ENCODE peak calls at places on chromosomes 5 and 9, in seven cellular contexts. X, Q, V, U, L, M and T are unnamed samples.

GRCh38 chr5:38184627-38185026 is 73.7 kb upstream of the EGFLAM start:
- DNase-seq in X (no peak), Q (no peak), V (no peak), U (no peak), L (no peak), M (no peak), T (no peak)

GRCh38 chr5:180283026-180283615 is 8.8 kb downstream of the MAPK9 start:
- DNase-seq in X (no peak), Q (no peak), V (no peak), U (no peak), L (no peak), M (no peak), T (no peak)

GRCh38 chr5:157855404-157855994 is 3.4 kb downstream of the CLINT1 start:
- DNase-seq in X (peak), Q (peak), V (peak), U (peak), L (no peak), M (peak), T (no peak)

GRCh38 chr9:122122468-122122867 is 29.4 kb upstream of the TTLL11 start:
- DNase-seq in X (no peak), Q (no peak), V (no peak), U (no peak), L (no peak), M (peak), T (no peak)

GRCh38 chr5:36272136-36272665 is 29.5 kb downstream of the RANBP3L start:
- DNase-seq in X (no peak), Q (no peak), V (no peak), U (no peak), L (no peak), M (no peak), T (no peak)

GRCh38 chr9:18786196-18786595 is 246.8 kb downstream of the SAXO1 start:
- DNase-seq in X (no peak), Q (no peak), V (no peak), U (no peak), L (no peak), M (no peak), T (no peak)

GRCh38 chr5:124649548-124650501 is 96.6 kb downstream of the ZNF608 start:
- DNase-seq in X (peak), Q (no peak), V (peak), U (peak), L (peak), M (peak), T (peak)

GRCh38 chr5:69414885-69415583 is at the start of gene MARVELD2:
- DNase-seq in X (no peak), Q (peak), V (no peak), U (peak), L (peak), M (peak), T (peak)

GRCh38 chr5:96790851-96791513 is 16.8 kb downstream of the ERAP1 start:
- DNase-seq in X (no peak), Q (peak), V (no peak), U (no peak), L (no peak), M (no peak), T (no peak)

GRCh38 chr5:133147411-133147810 is 95.6 kb downstream of the HSPA4 start:
- DNase-seq in X (no peak), Q (no peak), V (no peak), U (no peak), L (no peak), M (no peak), T (no peak)

GRCh38 chr9:7967093-7967827 is 167.7 kb upstream of the DMAC1 start:
- DNase-seq in X (no peak), Q (no peak), V (no peak), U (no peak), L (no peak), M (no peak), T (no peak)

GRCh38 chr5:73493421-73493820 is 4.8 kb upstream of the BTF3 start:
- DNase-seq in X (no peak), Q (no peak), V (no peak), U (no peak), L (no peak), M (no peak), T (no peak)

GRCh38 chr5:142846402-142846801 is 76.2 kb downstream of the ARHGAP26 start:
- DNase-seq in X (no peak), Q (no peak), V (no peak), U (no peak), L (no peak), M (no peak), T (no peak)

GRCh38 chr9:126620478-126620877 is 6.8 kb downstream of the LMX1B start:
- DNase-seq in X (no peak), Q (no peak), V (no peak), U (no peak), L (no peak), M (no peak), T (no peak)

GRCh38 chr9:80320916-80321315 is 749.2 kb downstream of the TLE4 start:
- DNase-seq in X (no peak), Q (no peak), V (no peak), U (no peak), L (no peak), M (no peak), T (no peak)

GRCh38 chr5:137734962-137735530 is 843 bp downstream of the KLHL3 start:
- DNase-seq in X (no peak), Q (peak), V (no peak), U (peak), L (no peak), M (no peak), T (no peak)

GRCh38 chr9:21709464-21710058 is 92.9 kb upstream of the MTAP start:
- DNase-seq in X (no peak), Q (peak), V (no peak), U (no peak), L (peak), M (no peak), T (no peak)

GRCh38 chr5:6013496-6013895 is 364.9 kb downstream of the MED10 start:
- DNase-seq in X (no peak), Q (no peak), V (no peak), U (no peak), L (no peak), M (no peak), T (no peak)

GRCh38 chr5:55102345-55102744 is at the start of gene GZMA:
- DNase-seq in X (no peak), Q (no peak), V (no peak), U (no peak), L (peak), M (no peak), T (no peak)

GRCh38 chr9:134286513-134287245 is 39.6 kb upstream of the RXRA start:
- DNase-seq in X (no peak), Q (no peak), V (no peak), U (no peak), L (no peak), M (no peak), T (no peak)

GRCh38 chr5:65133473-65134110 is 348.1 kb downstream of the ADAMTS6 start:
- DNase-seq in X (no peak), Q (no peak), V (no peak), U (no peak), L (no peak), M (no peak), T (no peak)

GRCh38 chr5:91151947-91152346 is 231.2 kb downstream of the ARRDC3 start:
- DNase-seq in X (peak), Q (no peak), V (peak), U (peak), L (no peak), M (peak), T (peak)

GRCh38 chr9:19162956-19163355 is 35.7 kb upstream of the PLIN2 start:
- DNase-seq in X (no peak), Q (no peak), V (peak), U (peak), L (no peak), M (no peak), T (peak)

GRCh38 chr9:36632892-36633291 is 60.2 kb downstream of the MELK start:
- DNase-seq in X (no peak), Q (no peak), V (no peak), U (no peak), L (no peak), M (no peak), T (no peak)

GRCh38 chr9:126697350-126697749 is 83.6 kb downstream of the LMX1B start:
- DNase-seq in X (no peak), Q (peak), V (no peak), U (no peak), L (peak), M (no peak), T (no peak)

GRCh38 chr5:105745111-105745510 is 1925.6 kb downstream of the EFNA5 start:
- DNase-seq in X (no peak), Q (no peak), V (no peak), U (no peak), L (no peak), M (no peak), T (no peak)

GRCh38 chr9:114560956-114561355 is 26.6 kb upstream of the ATP6V1G1 start:
- DNase-seq in X (no peak), Q (no peak), V (no peak), U (no peak), L (no peak), M (no peak), T (no peak)

GRCh38 chr9:112157087-112157486 is 18.0 kb downstream of the SUSD1 start:
- DNase-seq in X (no peak), Q (no peak), V (no peak), U (no peak), L (no peak), M (no peak), T (no peak)

GRCh38 chr9:91198405-91198804 is 163.3 kb downstream of the AUH start:
- DNase-seq in X (no peak), Q (no peak), V (no peak), U (no peak), L (no peak), M (no peak), T (no peak)

GRCh38 chr9:91195372-91196012 is 166.2 kb downstream of the AUH start:
- DNase-seq in X (no peak), Q (no peak), V (no peak), U (no peak), L (no peak), M (no peak), T (no peak)

GRCh38 chr9:91193658-91194391 is 167.9 kb downstream of the AUH start:
- DNase-seq in X (no peak), Q (peak), V (peak), U (peak), L (peak), M (peak), T (no peak)

GRCh38 chr9:91197232-91198181 is 164.2 kb downstream of the AUH start:
- DNase-seq in X (peak), Q (no peak), V (peak), U (peak), L (no peak), M (peak), T (peak)

GRCh38 chr9:91196103-91196761 is 165.5 kb downstream of the AUH start:
- DNase-seq in X (no peak), Q (no peak), V (peak), U (no peak), L (no peak), M (no peak), T (no peak)
- H3K27ac ChIP-seq in X (peak), Q (no peak), V (peak), U (peak), L (no peak), M (peak), T (peak)

GRCh38 chr9:94772128-94772527 is 45.6 kb downstream of the AOPEP start:
- DNase-seq in X (no peak), Q (no peak), V (no peak), U (no peak), L (no peak), M (no peak), T (no peak)

GRCh38 chr9:94770344-94770743 is 43.8 kb downstream of the AOPEP start:
- DNase-seq in X (no peak), Q (no peak), V (no peak), U (no peak), L (no peak), M (no peak), T (no peak)

GRCh38 chr9:94768766-94769165 is 42.3 kb downstream of the AOPEP start:
- DNase-seq in X (no peak), Q (no peak), V (no peak), U (no peak), L (no peak), M (no peak), T (no peak)

GRCh38 chr9:94772654-94773303 is 46.3 kb downstream of the AOPEP start:
- DNase-seq in X (no peak), Q (no peak), V (no peak), U (no peak), L (no peak), M (no peak), T (no peak)

DNA sequence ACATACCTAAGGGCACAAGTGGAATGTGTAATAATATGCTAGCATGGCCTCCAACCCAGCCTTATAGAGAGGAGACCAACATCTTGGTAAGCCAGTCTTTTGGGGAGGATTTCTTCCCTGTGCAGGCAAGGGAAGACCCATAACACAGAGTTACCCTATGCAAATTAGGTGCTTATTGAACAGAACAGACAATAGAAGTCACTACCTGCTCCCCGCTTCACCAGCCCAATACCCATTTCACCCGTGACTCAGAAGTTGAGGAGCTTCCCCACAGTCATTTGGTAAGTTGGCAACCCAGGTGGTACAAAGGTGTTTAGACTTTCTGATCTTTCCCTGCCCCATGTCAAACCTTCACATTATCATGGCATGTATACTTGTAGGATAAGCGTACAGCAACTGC is 44.6 kb downstream of the AOPEP start:
- DNase-seq in X (no peak), Q (no peak), V (no peak), U (no peak), L (no peak), M (no peak), T (no peak)
- H3K27ac ChIP-seq in X (no peak), Q (no peak), V (no peak), U (no peak), L (no peak), M (no peak), T (no peak)

GRCh38 chr9:127954831-127955293 is 17.2 kb upstream of the DPM2 start:
- DNase-seq in X (no peak), Q (no peak), V (no peak), U (no peak), L (no peak), M (no peak), T (no peak)
- H3K27ac ChIP-seq in X (no peak), Q (no peak), V (peak), U (peak), L (no peak), M (peak), T (peak)

DNA sequence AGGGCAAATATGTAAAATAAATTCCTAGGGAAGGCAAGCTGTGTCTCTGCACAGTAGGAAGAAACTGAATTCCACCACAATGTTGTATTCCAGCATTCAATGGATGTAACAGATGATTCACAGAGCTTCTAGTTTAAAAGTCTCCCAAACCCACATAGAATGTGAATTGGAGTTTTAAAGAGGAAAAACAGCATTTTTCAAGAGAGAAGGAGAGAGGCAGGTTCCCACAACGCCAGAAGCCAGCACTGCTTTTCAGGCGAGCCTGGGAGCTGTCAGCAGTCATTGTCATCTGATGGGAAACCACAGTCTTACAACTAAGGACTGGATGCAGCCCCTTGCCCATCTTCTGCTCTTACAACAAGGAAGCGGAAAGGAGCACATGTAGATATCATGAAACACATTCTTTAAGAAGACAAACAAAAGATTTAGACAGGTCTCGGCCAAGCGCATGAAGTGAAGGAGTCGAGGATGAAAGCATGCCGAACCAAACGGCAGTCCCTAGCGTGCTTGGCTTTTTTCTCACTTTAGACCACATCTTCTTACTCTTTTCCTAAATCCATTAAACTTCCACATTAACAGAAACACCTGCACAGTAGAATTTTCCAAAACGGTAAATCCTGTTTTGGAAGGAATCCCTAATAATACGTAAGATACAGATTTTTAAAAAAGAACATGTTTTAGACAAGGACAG is 611 bp downstream of the DIRAS2 start:
- DNase-seq in X (no peak), Q (peak), V (no peak), U (no peak), L (no peak), M (no peak), T (no peak)
- H3K27ac ChIP-seq in X (no peak), Q (no peak), V (no peak), U (no peak), L (no peak), M (no peak), T (no peak)

GRCh38 chr9:31412081-31412480 is 972.4 kb upstream of the ACO1 start:
- DNase-seq in X (no peak), Q (no peak), V (no peak), U (no peak), L (no peak), M (no peak), T (no peak)
- H3K27ac ChIP-seq in X (no peak), Q (no peak), V (no peak), U (no peak), L (no peak), M (no peak), T (no peak)

DNA sequence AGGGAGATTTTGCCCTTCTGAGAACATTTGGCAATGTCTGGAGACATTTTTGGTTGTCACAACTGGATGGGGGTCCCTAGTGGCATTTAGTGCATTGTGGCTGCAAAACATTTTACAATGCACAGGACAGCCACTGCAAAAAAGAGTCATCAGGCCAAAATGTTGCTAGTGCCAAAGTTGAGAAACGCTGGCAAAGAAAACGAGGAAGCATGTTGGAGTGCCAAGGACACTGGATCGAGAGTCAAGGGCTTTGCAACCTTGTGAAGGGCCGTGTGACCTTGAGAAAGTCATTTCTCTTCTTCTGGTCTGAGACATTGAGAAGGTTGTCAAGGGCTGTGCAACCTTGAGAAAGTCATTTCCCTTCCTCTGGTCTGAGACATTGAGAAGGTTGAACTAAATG is 45.7 kb upstream of the FRRS1L start:
- DNase-seq in X (no peak), Q (no peak), V (no peak), U (no peak), L (no peak), M (no peak), T (no peak)
- H3K27ac ChIP-seq in X (no peak), Q (no peak), V (no peak), U (peak), L (no peak), M (no peak), T (no peak)

GRCh38 chr5:78288246-78288645 is 6.3 kb downstream of the AP3B1 start:
- DNase-seq in X (no peak), Q (no peak), V (no peak), U (no peak), L (no peak), M (no peak), T (no peak)

GRCh38 chr5:78286288-78286687 is 8.2 kb downstream of the AP3B1 start:
- DNase-seq in X (no peak), Q (no peak), V (no peak), U (no peak), L (no peak), M (no peak), T (no peak)

GRCh38 chr5:78287833-78288232 is 6.7 kb downstream of the AP3B1 start:
- DNase-seq in X (no peak), Q (no peak), V (no peak), U (no peak), L (no peak), M (no peak), T (no peak)

GRCh38 chr5:78283802-78284201 is 10.7 kb downstream of the AP3B1 start:
- DNase-seq in X (no peak), Q (no peak), V (no peak), U (no peak), L (no peak), M (no peak), T (no peak)

DNA sequence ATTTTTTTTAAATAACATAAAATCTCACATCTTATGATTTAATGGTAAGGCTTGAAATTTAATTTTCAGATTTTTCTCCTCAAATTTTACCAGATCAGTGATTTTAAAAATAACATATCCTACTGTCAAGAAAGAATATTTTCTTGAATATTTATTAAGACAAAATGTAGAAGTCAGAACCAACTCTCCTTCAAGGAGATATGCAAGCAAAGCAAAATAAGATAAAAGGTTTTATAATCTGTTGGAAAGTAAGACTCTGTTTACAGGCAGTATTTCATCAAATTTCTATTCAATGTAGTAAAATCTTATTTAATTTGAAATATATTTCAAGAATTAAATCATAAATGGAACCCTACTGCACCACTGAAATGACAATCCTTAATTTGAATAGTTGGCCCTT is 7.3 kb downstream of the AP3B1 start:
- DNase-seq in X (no peak), Q (no peak), V (no peak), U (no peak), L (no peak), M (no peak), T (no peak)
- H3K27ac ChIP-seq in X (no peak), Q (no peak), V (no peak), U (no peak), L (no peak), M (no peak), T (peak)

GRCh38 chr5:149687789-149688188 is 42.3 kb upstream of the PPARGC1B start:
- DNase-seq in X (no peak), Q (no peak), V (no peak), U (no peak), L (no peak), M (no peak), T (no peak)
- H3K27ac ChIP-seq in X (no peak), Q (no peak), V (no peak), U (peak), L (no peak), M (no peak), T (no peak)

DNA sequence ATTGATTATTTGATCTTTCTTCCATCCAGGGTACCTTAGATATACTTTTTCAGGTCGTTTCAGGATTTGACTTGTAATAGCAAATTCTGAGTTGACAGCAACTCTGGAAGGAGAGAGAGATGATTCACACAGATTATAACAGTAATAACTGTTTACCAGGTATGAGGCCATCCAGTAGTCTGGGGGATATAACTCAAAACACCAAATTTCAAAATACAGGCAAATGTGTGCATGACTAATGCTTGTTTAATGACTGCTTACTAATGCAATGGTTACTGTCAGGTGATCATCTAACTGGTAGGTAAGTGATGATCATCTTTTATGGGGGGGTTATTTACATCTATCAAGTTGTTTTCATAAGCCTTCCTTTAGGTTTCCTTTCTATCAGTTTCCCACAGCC is 412.3 kb downstream of the MAT2B start:
- DNase-seq in X (no peak), Q (no peak), V (no peak), U (no peak), L (no peak), M (no peak), T (no peak)
- H3K27ac ChIP-seq in X (no peak), Q (no peak), V (no peak), U (no peak), L (no peak), M (no peak), T (no peak)